ENCODE peak calls at places on chromosomes 3 and 15, in nine cellular contexts. Y is NCI-H1092; I is prostate gland; N is activated T-helper 9 cell treated with anti-CD3 and anti-CD28 coated beads, Interleukin-2, amount 50 U/mL, for 16 hours; U is DMS79; V is HTR-8/SVneo; D is MM.1S; H is endodermal cell; B is iPS-NIHi11. P is an unnamed sample.

GRCh38 chr3:32952369-32953067 is 1.1 kb downstream of the CCR4 start:
- DNase-seq in B (no peak), N (no peak), D (no peak), H (no peak), I (no peak), Y (no peak), U (no peak), V (no peak), P (no peak)

GRCh38 chr15:67025719-67026118 is 39.7 kb upstream of the SMAD3 start:
- DNase-seq in H (no peak), D (no peak), B (no peak), U (no peak), N (no peak), V (peak; percentile 34), Y (no peak), I (no peak), P (no peak)

GRCh38 chr3:191239439-191240035 is 40.5 kb downstream of the OSTN start:
- DNase-seq in U (no peak), D (no peak), N (no peak), H (no peak), V (no peak), Y (no peak), I (no peak), B (peak; percentile 38), P (no peak)

GRCh38 chr15:21261965-21262850 is 178.1 kb downstream of the POTEB3 start:
- DNase-seq in B (no peak), U (no peak), D (peak; percentile 4), V (no peak), N (no peak), H (peak; percentile 41), Y (no peak), I (no peak), P (peak; percentile 8)

GRCh38 chr3:8497582-8497981 is 4.0 kb upstream of the LMCD1 start:
- DNase-seq in V (no peak), I (no peak), H (no peak), D (no peak), U (no peak), N (no peak), Y (no peak), B (no peak), P (no peak)

GRCh38 chr3:17850448-17850847 is 108.0 kb upstream of the TBC1D5 start:
- DNase-seq in D (no peak), V (no peak), B (no peak), U (no peak), I (no peak), Y (no peak), H (no peak), N (no peak), P (no peak)

GRCh38 chr15:70793694-70794093 is 30.3 kb upstream of the UACA start:
- DNase-seq in U (no peak), Y (no peak), V (no peak), N (no peak), D (no peak), H (no peak), B (no peak), I (no peak), P (no peak)

GRCh38 chr3:184814214-184814613 is 2.2 kb downstream of the VPS8 start:
- DNase-seq in U (no peak), Y (no peak), H (no peak), I (no peak), D (peak; percentile 33), B (no peak), N (no peak), V (no peak), P (no peak)

P was measured in T-helper 17 cell.